ENCODE peak calls at places on chromosome 20, in five cellular contexts. One of them, this sample, is unnamed.

GRCh38 chr20:25549866-25550477 is 35.4 kb downstream of the NINL start:
- DNase-seq in left ventricle myocardium inferior: no peak
- DNase-seq in mucosa of descending colon: no peak
- DNase-seq in tibial artery: no peak
- DNase-seq in cardiac fibroblast: peak; percentile 78
- DNase-seq in this sample: no peak

GRCh38 chr20:4919047-4919704 is 82.1 kb downstream of the SLC23A2 start:
- DNase-seq in tibial artery: no peak
- DNase-seq in mucosa of descending colon: no peak
- DNase-seq in left ventricle myocardium inferior: no peak
- DNase-seq in cardiac fibroblast: no peak
- DNase-seq in this sample: no peak

GRCh38 chr20:10837901-10838300 is 164.1 kb upstream of the JAG1 start:
- DNase-seq in tibial artery: no peak
- DNase-seq in cardiac fibroblast: no peak
- DNase-seq in mucosa of descending colon: no peak
- DNase-seq in left ventricle myocardium inferior: no peak
- DNase-seq in this sample: no peak

GRCh38 chr20:10469599-10469998 is 34.5 kb downstream of the SLX4IP start:
- DNase-seq in mucosa of descending colon: no peak
- DNase-seq in cardiac fibroblast: peak; percentile 94
- DNase-seq in left ventricle myocardium inferior: no peak
- DNase-seq in tibial artery: peak; percentile 60
- DNase-seq in this sample: no peak

GRCh38 chr20:57807418-57808265 is 97.8 kb upstream of the PMEPA1 start:
- DNase-seq in left ventricle myocardium inferior: peak; percentile 25
- DNase-seq in cardiac fibroblast: no peak
- DNase-seq in tibial artery: no peak
- DNase-seq in mucosa of descending colon: no peak
- DNase-seq in this sample: no peak

GRCh38 chr20:22921595-22922421 is 113.3 kb upstream of the SSTR4 start:
- DNase-seq in mucosa of descending colon: no peak
- DNase-seq in cardiac fibroblast: peak; percentile 77
- DNase-seq in left ventricle myocardium inferior: no peak
- DNase-seq in tibial artery: no peak
- DNase-seq in this sample: no peak

GRCh38 chr20:19590382-19590781 is 167.7 kb upstream of the RIN2 start:
- DNase-seq in cardiac fibroblast: no peak
- DNase-seq in mucosa of descending colon: no peak
- DNase-seq in tibial artery: no peak
- DNase-seq in left ventricle myocardium inferior: no peak
- DNase-seq in this sample: no peak

GRCh38 chr20:56826306-56826970 is 197.3 kb downstream of the TFAP2C start:
- DNase-seq in mucosa of descending colon: no peak
- DNase-seq in cardiac fibroblast: peak; percentile 11
- DNase-seq in tibial artery: no peak
- DNase-seq in left ventricle myocardium inferior: no peak
- DNase-seq in this sample: no peak

GRCh38 chr20:8361008-8361652 is 229.1 kb downstream of the PLCB1 start:
- DNase-seq in cardiac fibroblast: peak; percentile 44
- DNase-seq in left ventricle myocardium inferior: no peak
- DNase-seq in mucosa of descending colon: no peak
- DNase-seq in tibial artery: no peak
- DNase-seq in this sample: no peak

GRCh38 chr20:47949230-47949629 is 163.9 kb upstream of the SULF2 start:
- DNase-seq in left ventricle myocardium inferior: no peak
- DNase-seq in mucosa of descending colon: no peak
- DNase-seq in tibial artery: no peak
- DNase-seq in cardiac fibroblast: no peak
- DNase-seq in this sample: no peak

GRCh38 chr20:10236540-10237533 is 18.2 kb downstream of the SNAP25 start:
- DNase-seq in cardiac fibroblast: no peak
- DNase-seq in mucosa of descending colon: no peak
- DNase-seq in tibial artery: no peak
- DNase-seq in left ventricle myocardium inferior: no peak
- DNase-seq in this sample: no peak

GRCh38 chr20:38217791-38218565 is 42.6 kb downstream of the KIAA1755 start:
- DNase-seq in cardiac fibroblast: peak; percentile 89
- DNase-seq in mucosa of descending colon: no peak
- DNase-seq in left ventricle myocardium inferior: peak; percentile 63
- DNase-seq in tibial artery: peak; percentile 58
- DNase-seq in this sample: peak; percentile 79

GRCh38 chr20:51569815-51570741 is 27.6 kb upstream of the NFATC2 start:
- DNase-seq in tibial artery: peak; percentile 51
- DNase-seq in cardiac fibroblast: no peak
- DNase-seq in left ventricle myocardium inferior: peak; percentile 48
- DNase-seq in mucosa of descending colon: no peak
- DNase-seq in this sample: no peak

GRCh38 chr20:38221041-38221589 is 39.4 kb downstream of the KIAA1755 start:
- DNase-seq in tibial artery: peak; percentile 69
- DNase-seq in cardiac fibroblast: peak; percentile 69
- DNase-seq in mucosa of descending colon: peak; percentile 73
- DNase-seq in left ventricle myocardium inferior: peak; percentile 67
- DNase-seq in this sample: peak; percentile 92

GRCh38 chr20:9532069-9532809 is 17.8 kb downstream of the LAMP5 start:
- DNase-seq in tibial artery: no peak
- DNase-seq in left ventricle myocardium inferior: no peak
- DNase-seq in cardiac fibroblast: no peak
- DNase-seq in mucosa of descending colon: no peak
- DNase-seq in this sample: no peak

GRCh38 chr20:10715035-10715434 is 41.2 kb upstream of the JAG1 start:
- DNase-seq in mucosa of descending colon: no peak
- DNase-seq in cardiac fibroblast: no peak
- DNase-seq in tibial artery: no peak
- DNase-seq in left ventricle myocardium inferior: no peak
- DNase-seq in this sample: no peak

GRCh38 chr20:54985100-54985499 is 509.7 kb downstream of the DOK5 start:
- DNase-seq in cardiac fibroblast: no peak
- DNase-seq in tibial artery: no peak
- DNase-seq in mucosa of descending colon: no peak
- DNase-seq in left ventricle myocardium inferior: no peak
- DNase-seq in this sample: no peak

GRCh38 chr20:61437280-61438206 is 185.5 kb downstream of the CDH4 start:
- DNase-seq in tibial artery: no peak
- DNase-seq in mucosa of descending colon: no peak
- DNase-seq in cardiac fibroblast: peak; percentile 83
- DNase-seq in left ventricle myocardium inferior: peak; percentile 21
- DNase-seq in this sample: peak; percentile 19

GRCh38 chr20:50343490-50344179 is 153.0 kb downstream of the CEBPB start:
- DNase-seq in mucosa of descending colon: no peak
- DNase-seq in left ventricle myocardium inferior: no peak
- DNase-seq in tibial artery: no peak
- DNase-seq in cardiac fibroblast: no peak
- DNase-seq in this sample: peak; percentile 49

GRCh38 chr20:13119583-13119982 is 101.5 kb upstream of the ISM1 start:
- DNase-seq in mucosa of descending colon: no peak
- DNase-seq in cardiac fibroblast: peak; percentile 76
- DNase-seq in tibial artery: no peak
- DNase-seq in left ventricle myocardium inferior: no peak
- DNase-seq in this sample: peak; percentile 52

GRCh38 chr20:58892126-58892931 is 39.8 kb downstream of the GNAS start:
- DNase-seq in tibial artery: peak; percentile 76
- DNase-seq in cardiac fibroblast: peak; percentile 65
- DNase-seq in mucosa of descending colon: peak; percentile 82
- DNase-seq in left ventricle myocardium inferior: peak; percentile 82
- DNase-seq in this sample: peak; percentile 92
- TF ChIP-seq CTCF in tibial artery: no peak
- TF ChIP-seq CTCF in cardiac fibroblast: no peak
- TF ChIP-seq CTCF in mucosa of descending colon: no peak
- TF ChIP-seq CTCF in left ventricle myocardium inferior: no peak
- TF ChIP-seq CTCF in this sample: peak; percentile 13

GRCh38 chr20:35601021-35601973 is 14.3 kb upstream of the SPAG4 start:
- DNase-seq in mucosa of descending colon: peak; percentile 88
- DNase-seq in tibial artery: peak; percentile 68
- DNase-seq in cardiac fibroblast: peak; percentile 79
- DNase-seq in left ventricle myocardium inferior: peak; percentile 74
- DNase-seq in this sample: peak; percentile 90
- H3K4me3 ChIP-seq in mucosa of descending colon: no peak overlapping the region
- H3K4me3 ChIP-seq in tibial artery: peak overlapping the region; percentile 36
- H3K4me3 ChIP-seq in cardiac fibroblast: peak overlapping the region; percentile 38
- H3K4me3 ChIP-seq in left ventricle myocardium inferior: peak overlapping the region; percentile 64
- H3K4me3 ChIP-seq in this sample: peak overlapping the region; percentile 51

GRCh38 chr20:34111712-34112599 is at the start of gene EIF2S2:
- DNase-seq in tibial artery: peak; percentile 95
- DNase-seq in mucosa of descending colon: peak; percentile 97
- DNase-seq in left ventricle myocardium inferior: peak; percentile 95
- DNase-seq in cardiac fibroblast: peak; percentile 99
- DNase-seq in this sample: peak; percentile 100
- TF ChIP-seq CTCF in tibial artery: no peak
- TF ChIP-seq CTCF in mucosa of descending colon: peak; percentile 17
- TF ChIP-seq CTCF in left ventricle myocardium inferior: no peak
- TF ChIP-seq CTCF in cardiac fibroblast: no peak
- TF ChIP-seq CTCF in this sample: no peak

GRCh38 chr20:24389686-24390085 is 79.7 kb upstream of the SYNDIG1 start:
- DNase-seq in tibial artery: peak; percentile 52
- DNase-seq in mucosa of descending colon: no peak
- DNase-seq in cardiac fibroblast: no peak
- DNase-seq in left ventricle myocardium inferior: no peak
- DNase-seq in this sample: no peak

GRCh38 chr20:24388828-24389325 is 80.6 kb upstream of the SYNDIG1 start:
- DNase-seq in left ventricle myocardium inferior: no peak
- DNase-seq in cardiac fibroblast: no peak
- DNase-seq in mucosa of descending colon: no peak
- DNase-seq in tibial artery: no peak
- DNase-seq in this sample: no peak

GRCh38 chr20:24392612-24393011 is 76.8 kb upstream of the SYNDIG1 start:
- DNase-seq in tibial artery: no peak
- DNase-seq in left ventricle myocardium inferior: no peak
- DNase-seq in cardiac fibroblast: no peak
- DNase-seq in mucosa of descending colon: no peak
- DNase-seq in this sample: no peak

GRCh38 chr20:24395151-24395550 is 74.3 kb upstream of the SYNDIG1 start:
- DNase-seq in mucosa of descending colon: no peak
- DNase-seq in tibial artery: no peak
- DNase-seq in left ventricle myocardium inferior: no peak
- DNase-seq in cardiac fibroblast: no peak
- DNase-seq in this sample: no peak

DNA sequence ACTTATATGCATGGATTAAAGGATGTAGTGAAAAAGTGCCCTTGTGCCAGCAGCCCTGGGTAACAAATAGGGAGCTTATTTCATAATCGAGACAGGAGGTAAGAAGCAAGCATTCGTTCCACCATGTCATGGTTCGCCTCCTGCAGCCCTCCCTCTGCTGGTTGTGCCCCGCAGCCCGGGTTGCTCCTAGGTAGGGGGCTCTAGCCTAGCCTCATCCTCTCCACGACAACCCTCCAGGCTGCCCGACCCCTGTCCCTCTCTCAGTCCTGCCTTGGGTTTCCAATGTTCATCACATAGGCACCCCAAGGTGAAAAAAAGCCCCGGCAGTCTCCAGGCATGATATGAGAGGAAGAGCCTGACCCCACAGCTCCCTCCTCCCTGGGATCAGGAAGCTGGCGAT is 75.5 kb upstream of the SYNDIG1 start:
- DNase-seq in mucosa of descending colon: no peak
- DNase-seq in tibial artery: no peak
- DNase-seq in left ventricle myocardium inferior: no peak
- DNase-seq in cardiac fibroblast: no peak
- DNase-seq in this sample: no peak
- H3K4me3 ChIP-seq in mucosa of descending colon: no peak overlapping the region
- H3K4me3 ChIP-seq in tibial artery: no peak overlapping the region
- H3K4me3 ChIP-seq in left ventricle myocardium inferior: no peak overlapping the region
- H3K4me3 ChIP-seq in cardiac fibroblast: no peak overlapping the region
- H3K4me3 ChIP-seq in this sample: no peak overlapping the region